ENCODE peak calls at places on chromosomes 2 and 18, in four cellular contexts. U, H, L and N are unnamed samples.

GRCh38 chr18:36374262-36374661 is 76.7 kb downstream of the FHOD3 start:
- DNase-seq in U (no peak), H (no peak), L (no peak), N (no peak)

GRCh38 chr2:121284424-121285076 is 452 bp downstream of the TFCP2L1 start:
- DNase-seq in H (no peak), U (no peak), L (no peak), N (peak)

GRCh38 chr18:21741511-21742322 is 1.1 kb downstream of the MIB1 start:
- DNase-seq in U (no peak), L (no peak), H (peak), N (peak)

GRCh38 chr2:11129598-11130449 is 25.4 kb upstream of the SLC66A3 start:
- DNase-seq in H (peak), U (peak), L (peak), N (peak)

GRCh38 chr2:29323961-29324360 is 208.7 kb downstream of the CLIP4 start:
- DNase-seq in L (no peak), H (no peak), U (no peak), N (no peak)

GRCh38 chr2:239879423-239880084 is 145.6 kb downstream of the NDUFA10 start:
- DNase-seq in U (no peak), L (no peak), H (peak), N (no peak)

GRCh38 chr2:241295326-241296095 is 20.0 kb downstream of the HDLBP start:
- DNase-seq in L (no peak), H (no peak), U (no peak), N (no peak)

GRCh38 chr2:174748948-174749347 is 15.3 kb downstream of the CHRNA1 start:
- DNase-seq in L (peak), H (peak), U (peak), N (peak)

GRCh38 chr18:46502444-46502843 is 154.6 kb downstream of the LOXHD1 start:
- DNase-seq in H (peak), U (no peak), L (no peak), N (peak)

GRCh38 chr2:226609361-226609760 is 190.3 kb downstream of the IRS1 start:
- DNase-seq in H (no peak), U (no peak), L (no peak), N (no peak)

GRCh38 chr18:33928226-33928625 is 296.5 kb downstream of the NOL4 start:
- DNase-seq in H (no peak), U (no peak), L (no peak), N (no peak)

GRCh38 chr2:176161817-176162626 is 4.9 kb downstream of the HOXD3 start:
- DNase-seq in L (no peak), U (no peak), H (no peak), N (no peak)

GRCh38 chr18:33923980-33924379 is 300.7 kb downstream of the NOL4 start:
- DNase-seq in U (no peak), H (no peak), L (no peak), N (no peak)

GRCh38 chr2:180015951-180016709 is 9.0 kb upstream of the CWC22 start:
- DNase-seq in U (no peak), L (no peak), H (no peak), N (no peak)

GRCh38 chr2:70160545-70160944 is 30.3 kb downstream of the C2orf42 start:
- DNase-seq in L (no peak), H (no peak), U (no peak), N (no peak)

GRCh38 chr2:43134571-43134889 is 91.9 kb downstream of the ZFP36L2 start:
- DNase-seq in L (no peak), U (no peak), H (no peak), N (no peak)

GRCh38 chr2:9644603-9645002 is 13.8 kb upstream of the YWHAQ start:
- DNase-seq in H (no peak), U (no peak), L (no peak), N (no peak)

GRCh38 chr2:217849576-217849975 is 153.2 kb downstream of the TNS1 start:
- DNase-seq in H (no peak), L (no peak), U (no peak), N (no peak)